ENCODE peak calls at places on chromosomes 6 and 20, in six cellular contexts. J is right lobe of liver, H is fibroblast of pulmonary artery, W is cerebellum, Y is H9, R is Ammon's horn. K is an unnamed sample.

GRCh38 chr6:169221264-169221663 is 32.4 kb downstream of the THBS2 start:
- DNase-seq in R (no peak), Y (no peak), J (no peak), H (no peak), W (no peak), K (no peak)

GRCh38 chr6:144090384-144090783 is 5.0 kb downstream of the SF3B5 start:
- DNase-seq in J (no peak), Y (no peak), W (no peak), R (no peak), H (no peak), K (no peak)

GRCh38 chr6:34083227-34083889 is 62.5 kb downstream of the GRM4 start:
- DNase-seq in H (no peak), W (peak; percentile 88), J (no peak), Y (no peak), R (no peak), K (peak; percentile 95)

GRCh38 chr6:159953091-159953581 is 15.7 kb upstream of the IGF2R start:
- DNase-seq in W (no peak), H (peak; percentile 96), J (peak; percentile 70), R (no peak), Y (no peak), K (no peak)

GRCh38 chr6:11120273-11121005 is 8.9 kb upstream of the ERVFRD-1 start:
- DNase-seq in J (no peak), R (no peak), H (peak; percentile 55), Y (no peak), W (no peak), K (no peak)

GRCh38 chr20:36770680-36771079 is 2.9 kb downstream of the DSN1 start:
- DNase-seq in J (no peak), W (no peak), R (no peak), H (no peak), Y (no peak), K (no peak)

GRCh38 chr6:36998723-36999466 is 6.6 kb upstream of the FGD2 start:
- DNase-seq in H (no peak), J (no peak), R (no peak), W (no peak), Y (no peak), K (no peak)

GRCh38 chr6:133724726-133725125 is 164.2 kb upstream of the TCF21 start:
- DNase-seq in H (peak; percentile 64), R (no peak), W (no peak), Y (no peak), J (no peak), K (no peak)

GRCh38 chr6:122033564-122034181 is 365.8 kb upstream of the HSF2 start:
- DNase-seq in W (peak; percentile 21), J (no peak), H (peak; percentile 78), Y (peak; percentile 33), R (peak; percentile 62), K (peak; percentile 87)

GRCh38 chr6:139762587-139763031 is 388.2 kb upstream of the CITED2 start:
- DNase-seq in Y (no peak), J (no peak), R (peak; percentile 24), H (no peak), W (no peak), K (peak; percentile 45)

GRCh38 chr20:62825288-62825993 is 8.6 kb downstream of the COL9A3 start:
- DNase-seq in H (no peak), J (no peak), Y (no peak), W (no peak), R (no peak), K (no peak)

GRCh38 chr6:136991614-136992013 is 53.2 kb downstream of the IL20RA start:
- DNase-seq in W (no peak), Y (no peak), H (no peak), R (no peak), J (no peak), K (no peak)

GRCh38 chr6:142058216-142058925 is 74.4 kb upstream of the GJE1 start:
- DNase-seq in J (no peak), R (no peak), H (no peak), W (no peak), Y (no peak), K (no peak)

GRCh38 chr6:56246941-56247653 is at the start of gene COL21A1:
- DNase-seq in H (no peak), J (no peak), R (peak; percentile 31), Y (peak; percentile 95), W (no peak), K (peak; percentile 53)

GRCh38 chr6:12602951-12603710 is 113.4 kb upstream of the PHACTR1 start:
- DNase-seq in J (no peak), Y (no peak), W (peak; percentile 6), H (peak; percentile 90), R (peak; percentile 31), K (peak; percentile 32)

GRCh38 chr20:38473353-38473795 is 731 bp downstream of the RALGAPB start:
- DNase-seq in H (peak; percentile 26), Y (no peak), W (no peak), J (no peak), R (peak; percentile 13), K (peak; percentile 32)

GRCh38 chr20:7841967-7842301 is 98.3 kb downstream of the HAO1 start:
- DNase-seq in J (no peak), Y (no peak), W (no peak), H (peak; percentile 97), R (peak; percentile 8), K (peak; percentile 10)

GRCh38 chr6:88403486-88403885 is 237.3 kb upstream of the CNR1 start:
- DNase-seq in W (peak; percentile 79), H (peak; percentile 14), R (no peak), Y (no peak), J (no peak), K (peak; percentile 93)

GRCh38 chr6:41546475-41546865 is 289 bp downstream of the FOXP4 start:
- DNase-seq in Y (no peak), R (no peak), H (no peak), W (no peak), J (no peak), K (no peak)

GRCh38 chr20:2654831-2655230 is 2.4 kb downstream of the NOP56 start:
- DNase-seq in R (no peak), H (no peak), J (no peak), W (no peak), Y (no peak), K (no peak)

GRCh38 chr6:79427721-79428120 is 109.5 kb downstream of the LCA5 start:
- DNase-seq in W (no peak), H (no peak), Y (no peak), R (no peak), J (no peak), K (no peak)

GRCh38 chr20:53678315-53678989 is 84.8 kb upstream of the ZNF217 start:
- DNase-seq in H (no peak), Y (no peak), R (no peak), J (no peak), W (no peak), K (no peak)

GRCh38 chr6:166258854-166259276 is 49.3 kb downstream of the PRR18 start:
- DNase-seq in H (no peak), Y (no peak), R (no peak), W (no peak), J (no peak), K (no peak)

GRCh38 chr20:58040447-58041290 is 187.8 kb downstream of the ANKRD60 start:
- DNase-seq in H (no peak), J (no peak), R (no peak), Y (no peak), W (no peak), K (no peak)

GRCh38 chr6:113645576-113645970 is 211.6 kb upstream of the MARCKS start:
- DNase-seq in W (no peak), J (no peak), R (no peak), Y (no peak), H (peak; percentile 78), K (no peak)

GRCh38 chr6:133918208-133918930 is 29.5 kb downstream of the TCF21 start:
- DNase-seq in R (no peak), W (no peak), Y (no peak), J (no peak), H (no peak), K (no peak)